ENCODE peak calls at places on chromosome 12, in nine cellular contexts. I is NCI-H82, Q is T-helper 2 cell, V is mucosa of descending colon, K is ACHN, P is GOT3, M is RPMI7951, C is left lung, E is spleen. W is an unnamed sample.

GRCh38 chr12:124786065-124786964 is 77.3 kb downstream of the SCARB1 start:
- DNase-seq in V (peak; percentile 50), C (peak; percentile 86), M (no peak), K (peak; percentile 98), Q (no peak), I (peak; percentile 50), P (no peak), E (no peak), W (no peak)

GRCh38 chr12:2834581-2835491 is at the start of gene NRIP2:
- DNase-seq in Q (no peak), E (no peak), M (no peak), I (no peak), C (no peak), P (no peak), V (no peak), K (no peak), W (no peak)

GRCh38 chr12:122048156-122048555 is 26.5 kb downstream of the BCL7A start:
- DNase-seq in C (no peak), M (peak; percentile 12), I (no peak), P (no peak), E (no peak), Q (no peak), V (no peak), K (no peak), W (no peak)

GRCh38 chr12:90940872-90941499 is 14.0 kb downstream of the CCER1 start:
- DNase-seq in M (peak; percentile 51), I (peak; percentile 73), K (peak; percentile 75), P (no peak), Q (no peak), C (no peak), E (no peak), V (no peak), W (no peak)

GRCh38 chr12:100199023-100199346 is 1.6 kb upstream of the ACTR6 start:
- DNase-seq in Q (no peak), P (no peak), K (no peak), C (no peak), V (no peak), M (no peak), E (no peak), I (no peak), W (no peak)

GRCh38 chr12:49230810-49231209 is 34.1 kb upstream of the TUBA1C start:
- DNase-seq in C (no peak), V (no peak), K (no peak), Q (no peak), I (no peak), P (no peak), E (no peak), M (no peak), W (no peak)

GRCh38 chr12:71955946-71956345 is 17.3 kb downstream of the TPH2 start:
- DNase-seq in C (no peak), E (no peak), V (no peak), P (no peak), K (no peak), I (no peak), M (no peak), Q (no peak), W (no peak)

GRCh38 chr12:109125791-109126190 is 9.4 kb downstream of the ACACB start:
- DNase-seq in I (no peak), M (no peak), V (peak; percentile 58), C (no peak), E (no peak), P (no peak), K (no peak), Q (no peak), W (no peak)

GRCh38 chr12:25501565-25501964 is 51.5 kb downstream of the LMNTD1 start:
- DNase-seq in K (no peak), P (no peak), Q (no peak), I (no peak), E (no peak), C (no peak), M (peak; percentile 21), V (no peak), W (no peak)

GRCh38 chr12:15225136-15225535 is 3.9 kb upstream of the RERG start:
- DNase-seq in V (no peak), Q (no peak), M (no peak), C (no peak), E (no peak), P (no peak), I (no peak), K (no peak), W (no peak)

GRCh38 chr12:127272864-127273263 is 994.1 kb upstream of the TMEM132C start:
- DNase-seq in I (no peak), K (peak; percentile 97), P (peak; percentile 45), E (no peak), V (no peak), M (peak; percentile 89), C (no peak), Q (no peak), W (no peak)

GRCh38 chr12:58906917-58907316 is 13.4 kb downstream of the LRIG3 start:
- DNase-seq in Q (no peak), E (no peak), C (no peak), M (no peak), V (no peak), P (no peak), K (no peak), I (no peak), W (no peak)

GRCh38 chr12:6867407-6868210 is at the start of gene TPI1:
- DNase-seq in E (peak; percentile 92), P (peak; percentile 67), Q (peak; percentile 67), C (peak; percentile 91), M (peak; percentile 77), I (peak; percentile 88), K (peak; percentile 85), V (peak; percentile 88), W (peak; percentile 61)

GRCh38 chr12:51334774-51335173 is 10.8 kb upstream of the BIN2 start:
- DNase-seq in V (peak; percentile 44), Q (no peak), M (no peak), I (no peak), E (no peak), C (no peak), P (no peak), K (no peak), W (no peak)

GRCh38 chr12:124867389-124867930 is 3.8 kb upstream of the SCARB1 start:
- DNase-seq in P (no peak), I (no peak), Q (no peak), E (no peak), M (peak; percentile 23), V (peak; percentile 44), C (no peak), K (no peak), W (no peak)

GRCh38 chr12:131242741-131243496 is 289.2 kb downstream of the ADGRD1 start:
- DNase-seq in V (no peak), E (peak; percentile 29), M (no peak), I (peak; percentile 77), Q (no peak), P (no peak), C (no peak), K (peak; percentile 68), W (no peak)

GRCh38 chr12:52147367-52147972 is 44.3 kb downstream of the KRT80 start:
- DNase-seq in Q (no peak), I (no peak), C (peak; percentile 93), E (peak; percentile 76), P (peak; percentile 81), K (peak; percentile 99), V (peak; percentile 94), M (peak; percentile 98), W (no peak)

GRCh38 chr12:115396567-115396966 is 712.6 kb upstream of the TBX3 start:
- DNase-seq in K (no peak), V (no peak), Q (no peak), M (no peak), C (no peak), I (no peak), E (no peak), P (no peak), W (no peak)

GRCh38 chr12:113860059-113860820 is 105.9 kb downstream of the RBM19 start:
- DNase-seq in C (no peak), E (no peak), I (peak; percentile 13), Q (no peak), V (no peak), P (no peak), K (no peak), M (no peak), W (no peak)

GRCh38 chr12:59408431-59408830 is 187.4 kb upstream of the SLC16A7 start:
- DNase-seq in I (no peak), V (no peak), K (no peak), P (no peak), M (peak; percentile 3), E (no peak), C (no peak), Q (no peak), W (no peak)

GRCh38 chr12:69998922-69999321 is 173.9 kb downstream of the MYRFL start:
- DNase-seq in E (no peak), I (no peak), M (no peak), C (no peak), K (no peak), Q (no peak), P (no peak), V (peak; percentile 13), W (no peak)

GRCh38 chr12:107584523-107584922 is 101.1 kb upstream of the PWP1 start:
- DNase-seq in Q (no peak), C (no peak), V (no peak), M (no peak), K (no peak), E (no peak), I (no peak), P (no peak), W (no peak)

GRCh38 chr12:90304231-90304630 is 595.6 kb upstream of the ATP2B1 start:
- DNase-seq in M (no peak), I (no peak), Q (no peak), P (no peak), C (no peak), E (no peak), K (no peak), V (no peak), W (no peak)

GRCh38 chr12:17588968-17589367 is 501.0 kb downstream of the RERGL start:
- DNase-seq in K (peak; percentile 22), C (no peak), Q (no peak), I (peak; percentile 59), M (no peak), E (no peak), V (peak; percentile 10), P (no peak), W (no peak)

GRCh38 chr12:53300187-53300586 is 692 bp downstream of the MYG1 start:
- DNase-seq in V (no peak), I (no peak), E (no peak), P (no peak), K (peak; percentile 43), M (peak; percentile 34), C (no peak), Q (no peak), W (no peak)

W was measured in NK-92 treated with Interleukin-12 subunit alpha and Interleukin-12 subunit beta, amount 100 ng/mL, for 24 hours.